ENCODE peak calls at places on chromosomes 11 and 22, in seven cellular contexts. R is cardiac fibroblast, F is mucosa of gallbladder, A is IMR-90, X is brain microvascular endothelial cell, I is HCEC 1CT, N is anterior cingulate cortex. C is an unnamed sample.
A peak's percentile ranks its signal among the peaks of the same experiment; 100 is the strongest.

GRCh38 chr11:76380977-76381719 is at the start of the genes GVQW3 and THAP12:
- DNase-seq in R (peak; percentile 99), F (peak; percentile 98), A (peak; percentile 97), X (peak; percentile 95), I (peak; percentile 97), N (peak; percentile 96), C (peak; percentile 99)

GRCh38 chr11:32594272-32594671 is 10.6 kb downstream of the EIF3M start:
- DNase-seq in R (no peak), F (no peak), A (no peak), X (no peak), I (no peak), N (no peak), C (no peak)

GRCh38 chr11:29184939-29185890 is 831.6 kb downstream of the KCNA4 start:
- DNase-seq in R (peak; percentile 95), F (no peak), A (peak; percentile 98), X (peak; percentile 92), I (peak; percentile 95), N (no peak), C (peak; percentile 87)

GRCh38 chr11:61906522-61906909 is 10.8 kb downstream of the RAB3IL1 start:
- DNase-seq in R (no peak), F (no peak), A (no peak), X (no peak), I (no peak), N (no peak), C (no peak)

GRCh38 chr22:47154621-47155081 is 392.2 kb downstream of the TBC1D22A start:
- DNase-seq in R (peak; percentile 81), F (peak; percentile 24), A (peak; percentile 82), X (no peak), I (peak; percentile 26), N (peak; percentile 32), C (peak; percentile 84)

GRCh38 chr11:17778352-17778751 is 43.8 kb downstream of the KCNC1 start:
- DNase-seq in R (no peak), F (no peak), A (no peak), X (no peak), I (no peak), N (no peak), C (no peak)

GRCh38 chr11:10302744-10303557 is 1.9 kb upstream of the ADM start:
- DNase-seq in R (peak; percentile 77), F (peak; percentile 91), A (peak; percentile 59), X (peak; percentile 48), I (peak; percentile 70), N (peak; percentile 60), C (peak; percentile 61)

GRCh38 chr11:63918576-63919171 is 1.7 kb upstream of the RCOR2 start:
- DNase-seq in R (no peak), F (no peak), A (no peak), X (no peak), I (peak; percentile 34), N (no peak), C (no peak)

GRCh38 chr22:22342697-22343602 is 98.4 kb downstream of the VPREB1 start:
- DNase-seq in R (peak; percentile 16), F (peak; percentile 74), A (no peak), X (no peak), I (no peak), N (no peak), C (peak; percentile 58)

GRCh38 chr11:129815596-129816461 is at the start of gene TMEM45B:
- DNase-seq in R (no peak), F (peak; percentile 45), A (no peak), X (no peak), I (no peak), N (no peak), C (peak; percentile 14)

GRCh38 chr11:129249351-129249750 is 57.2 kb upstream of the ARHGAP32 start:
- DNase-seq in R (peak; percentile 73), F (no peak), A (peak; percentile 87), X (peak; percentile 50), I (peak; percentile 94), N (no peak), C (peak; percentile 71)

GRCh38 chr11:31397239-31397834 is 27.7 kb downstream of the DNAJC24 start:
- DNase-seq in R (peak; percentile 42), F (no peak), A (peak; percentile 22), X (no peak), I (peak; percentile 24), N (no peak), C (no peak)

GRCh38 chr11:132980721-132981120 is 551.6 kb downstream of the OPCML start:
- DNase-seq in R (no peak), F (no peak), A (no peak), X (no peak), I (no peak), N (no peak), C (no peak)

GRCh38 chr22:23912293-23912903 is 18.2 kb downstream of the MIF start:
- DNase-seq in R (no peak), F (no peak), A (no peak), X (no peak), I (no peak), N (no peak), C (no peak)

GRCh38 chr22:44735518-44736428 is 16.6 kb upstream of the ARHGAP8 start:
- DNase-seq in R (peak; percentile 63), F (peak; percentile 75), A (peak; percentile 41), X (peak; percentile 25), I (peak; percentile 15), N (no peak), C (peak; percentile 70)